ENCODE peak calls at places on chromosomes 7 and 10, in five cellular contexts. Q is PC-3, K is IMR-90, M is neural progenitor cell, W is Karpas-422. U is an unnamed sample. For H4K20me1, the result is how much of the 10 kb centered on the place peaks cover.

GRCh38 chr10:71251319-71251718 is 38.9 kb downstream of the UNC5B start:
- DNase-seq in Q (no peak), K (no peak), M (no peak), W (no peak), U (no peak)

GRCh38 chr10:7829289-7829834 is 11.1 kb downstream of the TAF3 start:
- DNase-seq in Q (no peak), K (no peak), M (no peak), W (no peak), U (no peak)

GRCh38 chr10:130014734-130015695 is 50.9 kb upstream of the EBF3 start:
- DNase-seq in Q (no peak), K (no peak), M (no peak), W (no peak), U (no peak)

GRCh38 chr10:5595095-5595494 is 70.3 kb downstream of the CALML3 start:
- DNase-seq in Q (peak), K (no peak), M (no peak), W (no peak), U (no peak)

GRCh38 chr10:50618624-50619023 is 5.1 kb downstream of the SGMS1 start:
- DNase-seq in Q (peak), K (no peak), M (no peak), W (no peak), U (no peak)

GRCh38 chr10:101467286-101467770 is 113.4 kb downstream of the BTRC start:
- DNase-seq in Q (peak), K (peak), M (peak), W (peak), U (peak)

GRCh38 chr7:85630904-85631582 is 444.2 kb upstream of the SEMA3D start:
- DNase-seq in Q (peak), K (peak), M (peak), W (no peak), U (peak)

GRCh38 chr7:25830986-25831558 is 320.9 kb upstream of the NFE2L3 start:
- DNase-seq in Q (no peak), K (no peak), M (no peak), W (no peak), U (no peak)

GRCh38 chr10:133379152-133379800 is at the start of gene PAOX:
- DNase-seq in Q (no peak), K (peak), M (peak), W (peak), U (peak)

GRCh38 chr10:43252785-43253341 is 14.0 kb downstream of the RASGEF1A start:
- DNase-seq in Q (no peak), K (no peak), M (no peak), W (no peak), U (no peak)

GRCh38 chr10:70602665-70603438 is at the start of gene PRF1:
- DNase-seq in Q (no peak), K (no peak), M (no peak), W (no peak), U (no peak)

GRCh38 chr7:48040944-48041664 is 5.8 kb downstream of the C7orf57 start:
- DNase-seq in Q (no peak), K (no peak), M (no peak), W (no peak), U (no peak)

GRCh38 chr10:51667992-51668689 is 31.3 kb downstream of the CSTF2T start:
- DNase-seq in Q (peak), K (peak), M (no peak), W (no peak), U (peak)

GRCh38 chr10:59362991-59363390 is 642 bp upstream of the FAM13C start:
- DNase-seq in Q (peak), K (peak), M (peak), W (no peak), U (peak)

DNA sequence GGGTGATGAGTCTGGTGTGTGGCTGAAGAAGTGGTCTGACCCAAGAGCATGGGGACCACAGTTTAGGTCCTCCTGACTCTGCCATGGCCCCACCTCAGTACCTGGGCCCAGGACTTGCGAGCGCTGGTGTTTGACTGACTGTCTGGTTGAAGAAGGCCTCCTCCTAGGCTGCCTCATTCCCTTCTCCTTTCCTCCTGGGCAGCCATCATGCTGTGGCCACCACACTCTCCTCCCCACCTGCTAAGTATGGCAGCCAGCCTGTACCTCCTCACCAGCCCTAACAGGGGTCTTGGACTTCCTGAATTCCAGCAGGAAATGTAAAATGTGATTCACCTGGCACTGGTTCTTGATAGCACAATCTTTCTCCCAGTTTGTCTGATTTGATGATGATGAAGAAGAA is 156.8 kb upstream of the GPR26 start:
- DNase-seq in Q (no peak), K (no peak), M (no peak), W (no peak), U (no peak)
- H3K4me2 ChIP-seq in Q (no peak), K (no peak), M (no peak), W (no peak), U (no peak)

DNA sequence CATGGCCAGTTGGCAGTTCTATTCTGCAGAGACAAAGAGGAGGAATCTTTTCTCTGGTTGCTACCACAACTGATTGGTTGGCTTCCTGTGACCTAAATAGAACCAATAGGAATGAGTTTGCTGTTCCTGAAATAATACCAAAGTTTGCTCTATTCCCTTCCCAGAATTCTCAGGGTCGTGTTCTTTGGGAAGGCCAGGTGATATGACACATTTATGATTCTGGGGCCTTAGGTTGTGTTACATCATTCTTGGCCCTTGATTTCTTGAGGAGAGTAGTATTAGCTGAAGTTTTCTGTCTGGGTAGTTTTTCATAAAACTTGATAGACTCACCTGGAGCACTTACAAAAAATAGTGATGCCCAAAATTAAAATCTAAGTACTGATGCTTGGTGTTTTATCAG is 171.9 kb downstream of the LRRC4 start:
- DNase-seq in Q (no peak), K (no peak), M (no peak), W (no peak), U (no peak)
- H4K20me1 ChIP-seq in Q (under half), K (under half), M (under half), W (under half), U (under half)

GRCh38 chr7:156642306-156643045 is 1.9 kb downstream of the RNF32 start:
- DNase-seq in Q (no peak), K (no peak), M (no peak), W (no peak), U (no peak)
- H3K4me2 ChIP-seq in Q (no peak), K (no peak), M (no peak), W (peak), U (no peak)

DNA sequence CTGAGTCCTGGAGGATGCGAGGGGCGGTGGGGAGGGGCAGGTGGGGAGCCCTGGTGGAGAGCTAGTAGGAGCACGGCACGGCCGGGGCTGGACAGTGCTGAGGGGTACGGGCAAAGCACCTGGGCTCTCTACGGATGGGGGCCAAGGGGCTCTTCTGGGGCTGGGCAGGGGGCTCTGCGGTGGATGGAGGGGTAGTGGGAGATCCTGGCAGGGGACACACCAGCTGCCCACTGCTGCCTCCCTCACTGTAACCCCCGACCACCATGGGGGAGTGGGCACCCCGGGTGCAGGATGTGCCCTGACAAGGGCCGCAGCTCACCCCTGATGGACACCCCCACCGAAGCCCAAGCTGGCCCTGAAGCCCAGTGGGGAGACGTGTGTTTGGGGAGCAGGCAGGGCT is 203.3 kb downstream of the ELFN1 start:
- DNase-seq in Q (no peak), K (no peak), M (no peak), W (no peak), U (no peak)
- H4K20me1 ChIP-seq in Q (under half), K (under half), M (under half), W (under half), U (under half)

DNA sequence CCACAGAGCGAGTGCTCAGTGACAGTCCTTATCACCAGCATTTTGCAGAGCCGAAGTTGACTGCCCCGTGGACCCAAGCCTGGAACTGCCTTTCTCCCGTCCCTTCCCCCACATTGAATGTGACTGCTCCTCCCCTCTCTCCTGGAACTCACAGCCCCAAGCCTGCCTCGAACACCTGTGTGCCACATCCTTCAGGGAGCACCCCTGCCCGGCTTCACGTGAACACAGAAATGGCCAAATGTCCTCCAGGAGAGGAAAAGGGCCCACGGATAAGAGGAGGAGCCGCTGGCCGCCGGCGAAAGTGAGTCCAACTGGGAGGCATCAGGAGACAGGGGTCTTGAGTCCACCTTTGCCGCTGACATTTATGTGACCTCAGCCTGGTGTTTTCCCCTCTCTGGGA is 16.2 kb downstream of the STX1A start:
- DNase-seq in Q (no peak), K (no peak), M (no peak), W (no peak), U (no peak)
- H3K4me2 ChIP-seq in Q (no peak), K (no peak), M (peak), W (no peak), U (no peak)

GRCh38 chr7:101904019-101904418 is 86.6 kb downstream of the CUX1 start:
- DNase-seq in Q (no peak), K (no peak), M (no peak), W (no peak), U (no peak)
- H4K20me1 ChIP-seq in Q (under half), K (under half), M (half or more), W (under half), U (under half)

GRCh38 chr7:140479062-140479738 is at the start of gene MKRN1:
- DNase-seq in Q (peak), K (peak), M (peak), W (peak), U (peak)

GRCh38 chr7:140475747-140476333 is 3.5 kb downstream of the MKRN1 start:
- DNase-seq in Q (peak), K (peak), M (peak), W (peak), U (peak)

GRCh38 chr7:140476698-140477261 is 2.5 kb downstream of the MKRN1 start:
- DNase-seq in Q (no peak), K (no peak), M (no peak), W (no peak), U (no peak)

GRCh38 chr7:140479739-140480084 is 407 bp upstream of the MKRN1 start:
- DNase-seq in Q (no peak), K (no peak), M (no peak), W (no peak), U (no peak)

GRCh38 chr7:140478361-140479061 is 794 bp downstream of the MKRN1 start:
- DNase-seq in Q (peak), K (peak), M (peak), W (peak), U (peak)
- H3K4me2 ChIP-seq in Q (peak), K (peak), M (peak), W (peak), U (peak)

GRCh38 chr10:29438271-29438670 is 149.4 kb downstream of the LYZL1 start:
- DNase-seq in Q (peak), K (peak), M (peak), W (no peak), U (peak)
- H4K20me1 ChIP-seq in Q (under half), K (under half), M (under half), W (under half), U (under half)

U was measured in fibroblast of lung.